ENCODE peak calls at places on chromosomes 12 and 14, in seven cellular contexts. B is Peyer's patch, E is body of pancreas, Z is lower leg skin, J is adrenal gland, G is spleen, Y is tibial nerve. N is an unnamed sample.

GRCh38 chr12:24778486-24779304 is 170.2 kb downstream of the BCAT1 start:
- DNase-seq in B (no peak), E (no peak), Z (no peak), J (no peak), G (no peak), Y (no peak), N (no peak)

GRCh38 chr12:55829967-55830600 is 697 bp upstream of the DNAJC14 start:
- DNase-seq in B (peak; percentile 36), E (peak; percentile 69), Z (peak; percentile 92), J (peak; percentile 43), G (peak; percentile 93), Y (no peak), N (peak; percentile 56)

GRCh38 chr12:19654630-19655384 is 215.5 kb downstream of the AEBP2 start:
- DNase-seq in B (no peak), E (no peak), Z (no peak), J (no peak), G (no peak), Y (no peak), N (no peak)

GRCh38 chr14:104315169-104315568 is 176.8 kb downstream of the KIF26A start:
- DNase-seq in B (no peak), E (peak; percentile 3), Z (no peak), J (no peak), G (peak; percentile 37), Y (no peak), N (no peak)

GRCh38 chr12:113432976-113433375 is 10.8 kb downstream of the SDSL start:
- DNase-seq in B (no peak), E (no peak), Z (no peak), J (no peak), G (no peak), Y (no peak), N (no peak)

GRCh38 chr12:109517619-109518018 is 40.2 kb downstream of the UBE3B start:
- DNase-seq in B (no peak), E (no peak), Z (no peak), J (no peak), G (no peak), Y (no peak), N (no peak)

GRCh38 chr12:105860556-105861207 is 278.1 kb downstream of the NUAK1 start:
- DNase-seq in B (no peak), E (no peak), Z (no peak), J (no peak), G (no peak), Y (no peak), N (no peak)

GRCh38 chr14:23143911-23144310 is 24.9 kb upstream of the CEBPE start:
- DNase-seq in B (no peak), E (no peak), Z (no peak), J (no peak), G (no peak), Y (no peak), N (no peak)

GRCh38 chr12:10170199-10170598 is 1.7 kb downstream of the OLR1 start:
- DNase-seq in B (no peak), E (no peak), Z (no peak), J (no peak), G (no peak), Y (no peak), N (no peak)

GRCh38 chr12:106138646-106139421 is at the start of gene NUAK1:
- DNase-seq in B (no peak), E (peak; percentile 69), Z (peak; percentile 92), J (peak; percentile 63), G (no peak), Y (peak; percentile 37), N (no peak)

GRCh38 chr12:218728-219590 is 5.0 kb upstream of the SLC6A12 start:
- DNase-seq in B (no peak), E (no peak), Z (no peak), J (no peak), G (peak; percentile 53), Y (no peak), N (no peak)

GRCh38 chr12:15545329-15545728 is 223.0 kb downstream of the PTPRO start:
- DNase-seq in B (no peak), E (no peak), Z (no peak), J (no peak), G (no peak), Y (no peak), N (no peak)

GRCh38 chr14:21087294-21088091 is 11.0 kb downstream of the ZNF219 start:
- DNase-seq in B (no peak), E (peak; percentile 28), Z (peak; percentile 80), J (peak; percentile 41), G (peak; percentile 85), Y (no peak), N (no peak)
- TF ChIP-seq POLR2A in B (no peak), E (no peak), Z (no peak), J (no peak), G (no peak), Y (no peak), N (no peak)

GRCh38 chr14:77965050-77965449 is 165.1 kb downstream of the ADCK1 start:
- DNase-seq in B (no peak), E (no peak), Z (no peak), J (no peak), G (no peak), Y (no peak), N (no peak)

GRCh38 chr14:77967110-77967509 is 167.2 kb downstream of the ADCK1 start:
- DNase-seq in B (no peak), E (no peak), Z (no peak), J (no peak), G (no peak), Y (no peak), N (no peak)

GRCh38 chr14:77973246-77973645 is 173.3 kb downstream of the ADCK1 start:
- DNase-seq in B (no peak), E (no peak), Z (no peak), J (no peak), G (no peak), Y (no peak), N (no peak)

GRCh38 chr14:77965919-77966435 is 166.1 kb downstream of the ADCK1 start:
- DNase-seq in B (no peak), E (peak; percentile 19), Z (no peak), J (peak; percentile 37), G (peak; percentile 76), Y (no peak), N (peak; percentile 40)

DNA sequence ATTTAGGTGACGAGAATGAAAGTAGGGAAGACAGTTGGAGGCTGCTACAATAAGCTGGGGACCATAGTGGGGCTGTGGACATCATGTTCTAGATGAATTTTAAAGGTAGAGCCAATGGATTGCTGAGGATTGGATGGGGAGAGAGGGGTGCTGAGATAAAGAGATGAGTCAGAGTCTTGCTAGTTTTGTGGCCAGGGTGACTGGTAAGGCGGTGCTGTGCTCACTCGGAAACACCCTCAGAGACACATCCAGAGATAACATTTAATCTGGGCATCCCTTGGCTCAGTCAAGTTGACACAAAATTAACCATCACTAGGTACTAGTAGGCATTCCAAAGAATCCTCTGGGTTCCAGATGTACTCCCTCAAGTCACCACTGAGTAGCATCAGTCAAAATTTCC is 170.7 kb downstream of the ADCK1 start:
- DNase-seq in B (no peak), E (no peak), Z (no peak), J (no peak), G (no peak), Y (no peak), N (no peak)
- TF ChIP-seq POLR2A in B (no peak), E (no peak), Z (no peak), J (no peak), G (no peak), Y (no peak), N (no peak)

GRCh38 chr12:86526060-86526595 is 269.9 kb upstream of the MGAT4C start:
- DNase-seq in B (no peak), E (no peak), Z (no peak), J (no peak), G (no peak), Y (no peak), N (no peak)

DNA sequence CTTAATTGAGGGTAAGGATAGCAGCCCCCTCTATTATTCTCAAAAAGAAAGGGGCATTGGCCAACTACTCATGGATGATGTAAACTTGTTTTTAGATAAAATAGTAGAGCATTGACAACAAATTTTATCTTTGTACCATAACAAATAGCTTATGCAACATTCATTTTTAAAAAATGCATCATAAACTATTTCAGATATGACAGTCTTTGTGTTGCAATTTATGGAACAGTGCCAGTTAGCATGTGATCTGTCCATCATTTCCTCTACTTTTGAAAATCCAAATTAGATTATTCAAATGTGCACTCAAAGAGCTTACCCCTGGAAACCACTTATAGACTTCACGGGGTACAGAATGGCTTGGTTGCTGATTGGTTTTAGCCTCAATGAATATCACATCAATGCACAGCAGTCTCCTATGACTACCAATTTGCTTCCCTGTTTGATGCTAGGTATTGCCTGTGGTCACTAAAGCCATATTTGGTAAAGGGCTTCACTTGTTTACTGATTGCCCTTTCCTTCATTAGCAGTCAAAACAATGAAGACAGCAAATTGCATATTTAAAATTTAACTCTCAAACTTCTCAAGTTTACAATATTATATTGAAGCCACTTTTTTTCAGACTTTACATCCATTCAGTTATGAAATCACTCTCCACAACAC is 274.9 kb upstream of the MGAT4C start:
- DNase-seq in B (no peak), E (no peak), Z (no peak), J (no peak), G (no peak), Y (no peak), N (no peak)
- TF ChIP-seq POLR2A in B (no peak), E (no peak), Z (no peak), J (no peak), G (no peak), Y (no peak), N (no peak)

DNA sequence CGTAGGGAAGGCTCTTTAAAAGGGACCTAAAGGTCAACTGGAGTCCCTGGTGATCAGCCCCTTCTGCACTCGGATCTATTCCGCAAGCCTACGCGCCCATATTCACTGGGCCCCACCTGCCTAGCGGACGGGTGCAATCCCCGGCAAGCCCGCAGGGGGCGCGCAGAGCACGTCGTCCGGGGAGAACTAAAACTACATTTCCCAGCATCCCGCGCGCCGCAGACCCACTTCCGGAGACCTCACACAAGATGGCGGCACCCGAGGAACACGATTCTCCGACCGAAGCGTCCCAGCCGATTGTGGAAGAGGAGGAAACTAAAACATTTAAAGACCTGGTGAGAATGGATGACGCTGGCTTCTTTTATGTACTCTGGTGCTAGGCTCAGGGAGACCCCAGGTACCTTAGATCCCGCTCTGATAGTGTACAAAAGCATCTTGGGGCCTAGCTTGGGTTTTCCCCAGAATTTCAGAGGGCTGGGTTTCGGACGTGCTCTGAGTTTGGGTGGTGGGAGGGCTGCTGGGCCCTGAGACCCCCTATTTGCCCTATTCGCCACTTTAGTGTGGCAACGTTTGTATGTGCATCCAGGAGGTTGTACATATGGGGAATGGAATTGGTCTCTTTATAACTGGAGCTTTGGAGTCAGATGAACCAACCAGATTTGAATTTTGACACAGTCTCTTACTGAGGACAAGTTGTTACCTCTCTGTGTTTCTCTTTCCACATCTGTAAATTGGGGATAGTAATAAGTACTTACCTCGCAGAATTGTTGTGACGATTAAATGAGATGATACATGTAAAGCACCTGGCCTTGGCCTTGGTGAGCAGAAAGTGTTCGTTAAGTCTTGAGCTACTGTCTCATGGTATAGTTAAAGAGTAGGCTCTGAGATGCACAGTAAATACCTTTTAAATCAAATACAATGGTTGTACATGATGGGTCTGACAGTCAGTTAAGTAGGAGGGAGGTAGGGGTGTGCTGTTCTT is at the start of gene DDX47:
- DNase-seq in B (peak; percentile 98), E (peak; percentile 96), Z (peak; percentile 99), J (peak; percentile 95), G (peak; percentile 99), Y (peak; percentile 96), N (peak; percentile 74)
- TF ChIP-seq POLR2A in B (peak; percentile 43), E (peak; percentile 68), Z (no peak), J (peak; percentile 31), G (peak; percentile 15), Y (peak; percentile 52), N (peak; percentile 80)